ENCODE peak calls at places on chromosomes 7 and 10, in ten cellular contexts. Z is MM.1S, L is GM12878, O is IMR-90, P is mammary epithelial cell, W is endothelial cell of umbilical vein, F is neural progenitor cell, C is mesendoderm, N is fibroblast of lung, S is colonic mucosa. E is an unnamed sample.

GRCh38 chr10:88064608-88065383 is 201.4 kb downstream of the PTEN start:
- DNase-seq in S (peak), C (no peak), L (peak), O (peak), Z (peak), W (no peak), N (peak), F (no peak), P (no peak), E (no peak)

GRCh38 chr7:82388138-82388537 is 55.4 kb downstream of the CACNA2D1 start:
- DNase-seq in L (no peak), N (no peak), S (no peak), F (no peak), C (no peak), P (no peak), O (no peak), W (no peak), Z (no peak), E (no peak)

GRCh38 chr10:129956902-129957673 is 7.0 kb downstream of the EBF3 start:
- DNase-seq in C (peak), N (no peak), P (no peak), L (no peak), W (no peak), O (no peak), Z (no peak), S (no peak), F (peak), E (peak)

GRCh38 chr10:130021373-130021950 is 57.4 kb upstream of the EBF3 start:
- DNase-seq in W (no peak), N (peak), Z (no peak), L (no peak), P (no peak), S (no peak), F (no peak), O (peak), C (no peak), E (no peak)

GRCh38 chr10:70602665-70603438 is at the start of gene PRF1:
- DNase-seq in Z (no peak), C (no peak), L (no peak), W (no peak), O (no peak), N (no peak), S (peak), F (no peak), P (no peak), E (no peak)

GRCh38 chr7:116802144-116802747 is 60.1 kb upstream of the CAPZA2 start:
- DNase-seq in O (peak), S (no peak), N (peak), P (no peak), L (no peak), F (peak), W (no peak), Z (no peak), C (no peak), E (peak)

GRCh38 chr7:101959342-101959741 is 141.9 kb downstream of the CUX1 start:
- DNase-seq in P (no peak), C (no peak), W (no peak), F (no peak), N (no peak), O (no peak), S (no peak), L (no peak), Z (no peak), E (no peak)

GRCh38 chr7:40244226-40244625 is 109.4 kb downstream of the SUGCT start:
- DNase-seq in F (peak), L (no peak), P (no peak), Z (no peak), N (no peak), W (peak), S (no peak), C (peak), O (no peak), E (no peak)

GRCh38 chr10:3482200-3482993 is 302.6 kb downstream of the KLF6 start:
- DNase-seq in N (peak), P (peak), W (peak), Z (no peak), O (peak), C (peak), S (peak), L (peak), F (peak), E (peak)

GRCh38 chr7:99095698-99096097 is 48.2 kb downstream of the SMURF1 start:
- DNase-seq in Z (no peak), N (no peak), L (no peak), S (no peak), C (no peak), P (no peak), F (no peak), O (peak), W (no peak), E (no peak)

GRCh38 chr7:121167971-121168370 is 160.8 kb upstream of the WNT16 start:
- DNase-seq in O (peak), F (no peak), N (peak), Z (no peak), W (no peak), P (no peak), C (no peak), S (no peak), L (no peak), E (no peak)

GRCh38 chr10:72029414-72029813 is 58.9 kb downstream of the SPOCK2 start:
- DNase-seq in F (no peak), C (no peak), W (no peak), P (no peak), L (no peak), O (no peak), S (no peak), N (no peak), Z (no peak), E (no peak)

GRCh38 chr10:25226775-25227682 is 52.2 kb downstream of the GPR158 start:
- DNase-seq in O (peak), C (peak), L (peak), N (peak), F (peak), P (peak), W (peak), Z (peak), S (peak), E (peak)

GRCh38 chr7:90728568-90728967 is 132.4 kb downstream of the CDK14 start:
- DNase-seq in L (no peak), N (no peak), S (no peak), W (no peak), Z (peak), P (no peak), O (no peak), F (no peak), C (no peak), E (no peak)

GRCh38 chr7:111986601-111987000 is 219.6 kb downstream of the DOCK4 start:
- DNase-seq in F (no peak), P (no peak), S (no peak), Z (no peak), O (no peak), C (no peak), W (no peak), L (no peak), N (peak), E (no peak)

GRCh38 chr7:142454862-142455261 is 197.0 kb upstream of the PRSS58 start:
- DNase-seq in L (no peak), Z (no peak), S (no peak), C (no peak), F (no peak), O (no peak), N (no peak), W (no peak), P (no peak), E (no peak)

GRCh38 chr7:44096326-44096881 is 7.7 kb upstream of the AEBP1 start:
- DNase-seq in S (no peak), W (no peak), P (no peak), F (no peak), Z (no peak), L (no peak), N (no peak), O (no peak), C (no peak), E (no peak)

GRCh38 chr7:41103331-41103730 is 599.6 kb downstream of the INHBA start:
- DNase-seq in S (no peak), Z (no peak), W (no peak), O (peak), N (peak), P (peak), F (no peak), C (peak), L (peak), E (no peak)

GRCh38 chr7:82179311-82179710 is 264.3 kb downstream of the CACNA2D1 start:
- DNase-seq in L (no peak), Z (no peak), W (no peak), N (peak), C (peak), F (no peak), O (peak), S (no peak), P (no peak), E (no peak)

GRCh38 chr10:102027261-102027660 is 28.7 kb downstream of the ARMH3 start:
- DNase-seq in W (no peak), S (no peak), P (no peak), Z (no peak), C (no peak), F (no peak), L (no peak), O (no peak), N (no peak), E (no peak)

GRCh38 chr10:75304740-75305380 is 69.1 kb upstream of the COMTD1 start:
- DNase-seq in W (no peak), L (no peak), O (peak), P (no peak), Z (no peak), F (no peak), S (no peak), N (peak), C (no peak), E (no peak)

GRCh38 chr7:98687331-98687863 is 70.3 kb downstream of the NPTX2 start:
- DNase-seq in C (no peak), O (no peak), N (no peak), P (no peak), L (no peak), Z (no peak), W (no peak), F (peak), S (no peak), E (no peak)

GRCh38 chr7:64878684-64879083 is 24.4 kb upstream of the ZNF273 start:
- DNase-seq in S (peak), P (no peak), Z (no peak), F (no peak), N (peak), C (no peak), W (peak), L (no peak), O (no peak), E (no peak)

GRCh38 chr7:45920543-45921380 is at the start of gene IGFBP3:
- DNase-seq in P (peak), F (peak), C (peak), L (no peak), O (peak), W (peak), Z (peak), S (no peak), N (peak), E (peak)

GRCh38 chr10:72034761-72035160 is 53.6 kb downstream of the SPOCK2 start:
- DNase-seq in C (no peak), P (no peak), L (no peak), F (no peak), W (no peak), O (no peak), N (no peak), Z (no peak), S (no peak), E (no peak)

GRCh38 chr7:141333459-141333858 is 217.8 kb upstream of the AGK start:
- DNase-seq in Z (peak), L (no peak), C (peak), F (peak), O (no peak), S (no peak), N (no peak), P (no peak), W (no peak), E (peak)

GRCh38 chr7:4764402-4765007 is 10.9 kb upstream of the AP5Z1 start:
- DNase-seq in W (no peak), O (no peak), C (no peak), Z (no peak), S (no peak), P (no peak), N (no peak), F (no peak), L (no peak), E (no peak)

GRCh38 chr7:15747187-15748111 is 61.0 kb upstream of the MEOX2 start:
- DNase-seq in Z (no peak), S (no peak), P (no peak), F (no peak), C (no peak), W (no peak), L (no peak), O (no peak), N (peak), E (no peak)

GRCh38 chr10:103699611-103700435 is 155.6 kb downstream of the SH3PXD2A start:
- DNase-seq in N (no peak), S (no peak), F (peak), L (no peak), C (peak), P (no peak), W (no peak), O (no peak), Z (peak), E (no peak)

GRCh38 chr10:30058111-30058510 is 1.3 kb downstream of the JCAD start:
- DNase-seq in S (no peak), Z (no peak), F (no peak), L (no peak), O (no peak), W (peak), N (no peak), C (no peak), P (no peak), E (no peak)

GRCh38 chr10:88990528-88991160 is at the start of gene FAS:
- DNase-seq in S (peak), P (peak), N (peak), Z (peak), C (peak), F (peak), L (peak), W (peak), O (peak), E (peak)

DNA sequence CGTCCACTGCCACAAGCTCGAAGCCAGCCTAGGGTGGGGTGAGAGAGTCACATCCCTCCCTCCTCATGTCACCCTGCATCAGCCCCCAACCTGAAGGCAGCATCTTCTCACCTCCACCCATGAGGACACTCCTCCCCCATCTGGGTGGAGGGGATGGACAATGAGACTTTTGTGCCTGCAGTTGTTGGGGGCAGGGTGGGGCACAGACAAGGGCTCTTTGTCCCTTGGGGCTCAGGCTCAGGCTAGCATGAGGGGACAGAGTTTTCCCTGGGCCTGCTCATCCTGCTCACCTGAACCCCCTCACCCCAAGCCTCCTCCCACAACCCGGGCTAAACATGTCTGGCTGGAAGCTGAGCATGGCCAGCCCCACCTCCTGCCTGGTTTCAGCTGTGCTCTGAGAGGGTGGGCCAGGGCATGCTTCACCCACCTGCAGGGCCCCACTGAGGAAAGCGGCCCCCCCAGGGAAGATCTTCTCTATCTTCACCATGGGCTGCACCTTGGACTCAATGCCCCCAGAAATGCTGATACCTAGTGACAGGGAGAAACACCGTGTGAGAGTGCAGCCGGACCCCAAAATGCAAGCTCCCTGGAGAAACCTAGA is 9.3 kb downstream of the LZTS2 start:
- DNase-seq in W (no peak), Z (peak), N (no peak), L (no peak), F (no peak), P (peak), S (no peak), C (no peak), O (no peak), E (no peak)
- H3K9ac ChIP-seq in W (no peak), Z (no peak), N (no peak), L (no peak), F (no peak), P (no peak), S (no peak), C (no peak), O (no peak), E (no peak)

DNA sequence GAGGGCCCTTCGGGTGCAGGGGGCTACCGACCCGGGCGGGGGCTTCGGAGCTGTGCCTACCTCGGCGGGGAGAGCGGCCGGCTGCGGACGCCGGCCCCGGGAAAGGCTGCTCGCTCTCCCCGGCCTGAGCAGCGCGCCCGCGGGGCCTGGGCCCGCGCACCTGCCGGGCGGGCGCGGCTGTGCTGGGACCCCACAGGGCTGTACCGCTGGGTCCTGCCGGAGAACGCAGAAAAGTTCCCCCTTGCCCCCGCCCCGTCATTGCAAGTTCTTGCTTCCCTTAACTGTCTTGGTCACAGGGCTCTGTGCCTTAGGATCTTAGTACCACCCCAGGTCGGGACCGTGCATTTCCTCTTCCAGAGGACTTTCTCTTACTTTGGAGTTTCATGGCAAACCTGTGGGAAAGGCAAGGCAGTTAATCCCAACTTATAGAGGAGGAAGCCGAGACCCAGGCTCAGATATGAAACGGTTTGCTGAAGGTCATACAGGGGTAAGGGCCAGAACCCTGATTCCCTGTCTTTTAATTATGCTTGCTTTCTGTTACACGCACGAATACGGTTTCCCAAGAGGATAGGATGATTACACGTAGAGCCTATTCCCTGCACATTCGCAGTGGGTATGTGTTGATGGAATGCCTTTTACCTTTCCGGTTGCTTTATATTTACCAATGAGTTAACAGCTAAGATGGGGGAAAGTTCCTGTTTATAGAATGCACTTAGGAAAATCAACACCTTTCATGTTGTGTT is 662 bp downstream of the PCGF5 start:
- DNase-seq in C (peak), Z (peak), F (peak), N (peak), P (peak), W (peak), S (peak), L (no peak), O (peak), E (no peak)
- H3K4me3 ChIP-seq in C (peak), Z (peak), F (peak), N (peak), P (peak), W (peak), S (peak), L (peak), O (peak), E (peak)

DNA sequence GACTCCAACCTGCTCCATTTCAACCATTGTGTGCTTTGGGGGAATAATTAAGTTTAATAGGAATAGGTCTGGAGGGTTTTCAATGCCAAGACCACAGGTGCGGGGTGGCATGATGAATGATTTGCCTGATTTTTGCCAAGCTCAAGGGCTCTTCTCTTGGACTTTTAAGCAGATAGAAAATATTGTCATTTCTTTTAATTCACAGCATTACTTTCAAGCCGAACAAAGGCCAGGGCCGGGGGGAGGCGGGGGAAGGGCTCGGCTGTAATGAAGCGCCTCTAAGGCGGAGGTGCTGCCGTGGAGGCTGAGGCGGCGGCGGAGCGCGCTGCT is 6.5 kb downstream of the PTF1A start:
- DNase-seq in O (no peak), S (no peak), L (no peak), Z (no peak), P (no peak), F (peak), C (no peak), N (no peak), W (no peak), E (no peak)
- H3K9ac ChIP-seq in O (no peak), S (no peak), L (no peak), Z (no peak), P (no peak), F (no peak), C (no peak), N (no peak), W (no peak), E (no peak)

GRCh38 chr7:151228024-151228866 is 1.2 kb upstream of the ABCF2 start:
- DNase-seq in Z (no peak), F (no peak), P (no peak), W (no peak), C (no peak), O (no peak), N (no peak), L (no peak), S (peak), E (no peak)
- H3K4me3 ChIP-seq in Z (peak), F (peak), P (peak), W (no peak), C (no peak), O (peak), N (peak), L (peak), S (peak), E (no peak)

DNA sequence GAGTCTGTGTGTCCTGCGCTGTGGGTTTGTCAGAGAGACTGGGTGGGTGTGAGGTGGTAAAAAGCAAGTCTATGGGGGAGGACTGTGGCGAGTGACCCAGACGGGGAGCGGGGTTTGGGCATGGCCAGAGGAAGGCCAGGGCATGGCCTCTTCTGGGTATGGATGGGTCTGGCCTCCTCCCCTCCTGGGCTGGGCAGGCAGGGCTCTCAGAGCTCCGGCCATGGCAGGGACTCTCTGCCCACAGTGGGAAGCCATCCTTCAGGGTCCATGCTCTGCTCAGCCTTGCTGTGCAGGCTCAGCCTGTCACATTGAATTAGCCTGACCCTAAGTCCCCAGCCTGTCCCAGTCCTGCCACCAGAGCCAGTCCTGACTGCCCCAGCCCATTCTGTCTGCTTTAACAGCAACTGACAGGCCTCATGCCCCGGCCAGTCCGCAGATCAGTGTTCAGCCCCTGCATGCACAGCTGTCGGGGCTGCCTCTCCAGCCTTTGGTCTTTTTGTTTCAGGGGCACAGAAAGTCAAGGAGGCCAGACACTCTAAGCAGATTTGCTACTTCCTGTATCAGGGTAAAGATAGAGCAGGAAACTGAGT is 7.9 kb downstream of the ANTXRL start:
- DNase-seq in L (no peak), Z (no peak), N (no peak), F (no peak), C (no peak), W (no peak), S (no peak), P (no peak), O (no peak), E (no peak)
- H3K9ac ChIP-seq in L (no peak), Z (no peak), N (no peak), F (no peak), C (no peak), W (no peak), S (no peak), P (no peak), O (no peak), E (peak)

GRCh38 chr7:159159731-159160130 is 15.1 kb upstream of the VIPR2 start:
- DNase-seq in Z (no peak), F (no peak), P (no peak), L (no peak), N (no peak), C (no peak), O (no peak), W (no peak), S (no peak), E (no peak)
- H3K4me3 ChIP-seq in Z (no peak), F (no peak), P (no peak), L (no peak), N (no peak), C (no peak), O (no peak), W (no peak), S (no peak), E (peak)

GRCh38 chr10:93071674-93072224 is 1.9 kb upstream of the CYP26A1 start:
- DNase-seq in C (peak), P (no peak), O (no peak), F (peak), W (no peak), S (no peak), N (no peak), L (no peak), Z (peak), E (no peak)
- H3K9ac ChIP-seq in C (peak), P (no peak), O (no peak), F (no peak), W (no peak), S (no peak), N (no peak), L (no peak), Z (peak), E (no peak)

E was measured in neuronal stem cell.